ENCODE peak calls at places on chromosomes 11 and 22, in four cellular contexts. Z, C, D and M are unnamed samples.
A peak's percentile ranks its signal among the peaks of the same experiment; 100 is the strongest.

GRCh38 chr11:72037554-72038311 is 39.0 kb downstream of the IL18BP start:
- DNase-seq in Z (no peak), D (no peak), C (no peak), M (no peak)

GRCh38 chr11:66467034-66467659 is 442 bp downstream of the PELI3 start:
- DNase-seq in D (peak; percentile 65), Z (no peak), C (peak; percentile 15), M (no peak)

GRCh38 chr11:47264119-47264915 is 5.6 kb upstream of the MADD start:
- DNase-seq in D (no peak), C (peak; percentile 82), Z (no peak), M (no peak)

GRCh38 chr11:111946499-111946898 is 9.4 kb downstream of the DIXDC1 start:
- DNase-seq in Z (no peak), D (no peak), C (no peak), M (no peak)

GRCh38 chr11:29119691-29120328 is 897.0 kb downstream of the KCNA4 start:
- DNase-seq in C (peak; percentile 99), Z (no peak), D (no peak), M (no peak)

GRCh38 chr11:132976115-132976514 is 556.2 kb downstream of the OPCML start:
- DNase-seq in D (no peak), C (no peak), Z (no peak), M (no peak)

GRCh38 chr11:2690596-2691354 is 9.0 kb downstream of the KCNQ1OT1 start:
- DNase-seq in D (no peak), Z (no peak), C (no peak), M (peak; percentile 53)

GRCh38 chr11:130872961-130873360 is 43.3 kb downstream of the SNX19 start:
- DNase-seq in Z (no peak), D (peak; percentile 47), C (peak; percentile 87), M (no peak)

GRCh38 chr11:38089728-38090127 is 1491.7 kb upstream of the RAG2 start:
- DNase-seq in Z (no peak), C (no peak), D (no peak), M (no peak)

GRCh38 chr22:23218867-23219251 is 38.5 kb downstream of the BCR start:
- DNase-seq in C (peak; percentile 62), D (peak; percentile 22), Z (no peak), M (no peak)

GRCh38 chr11:113345978-113346377 is 31.6 kb downstream of the TTC12 start:
- DNase-seq in C (peak; percentile 73), D (no peak), Z (no peak), M (no peak)

GRCh38 chr11:71364806-71365205 is 83.4 kb downstream of the DHCR7 start:
- DNase-seq in C (no peak), D (no peak), Z (no peak), M (no peak)

GRCh38 chr22:26502688-26503561 is 9.3 kb downstream of the TFIP11 start:
- DNase-seq in C (peak; percentile 51), Z (no peak), D (peak; percentile 53), M (no peak)

DNA sequence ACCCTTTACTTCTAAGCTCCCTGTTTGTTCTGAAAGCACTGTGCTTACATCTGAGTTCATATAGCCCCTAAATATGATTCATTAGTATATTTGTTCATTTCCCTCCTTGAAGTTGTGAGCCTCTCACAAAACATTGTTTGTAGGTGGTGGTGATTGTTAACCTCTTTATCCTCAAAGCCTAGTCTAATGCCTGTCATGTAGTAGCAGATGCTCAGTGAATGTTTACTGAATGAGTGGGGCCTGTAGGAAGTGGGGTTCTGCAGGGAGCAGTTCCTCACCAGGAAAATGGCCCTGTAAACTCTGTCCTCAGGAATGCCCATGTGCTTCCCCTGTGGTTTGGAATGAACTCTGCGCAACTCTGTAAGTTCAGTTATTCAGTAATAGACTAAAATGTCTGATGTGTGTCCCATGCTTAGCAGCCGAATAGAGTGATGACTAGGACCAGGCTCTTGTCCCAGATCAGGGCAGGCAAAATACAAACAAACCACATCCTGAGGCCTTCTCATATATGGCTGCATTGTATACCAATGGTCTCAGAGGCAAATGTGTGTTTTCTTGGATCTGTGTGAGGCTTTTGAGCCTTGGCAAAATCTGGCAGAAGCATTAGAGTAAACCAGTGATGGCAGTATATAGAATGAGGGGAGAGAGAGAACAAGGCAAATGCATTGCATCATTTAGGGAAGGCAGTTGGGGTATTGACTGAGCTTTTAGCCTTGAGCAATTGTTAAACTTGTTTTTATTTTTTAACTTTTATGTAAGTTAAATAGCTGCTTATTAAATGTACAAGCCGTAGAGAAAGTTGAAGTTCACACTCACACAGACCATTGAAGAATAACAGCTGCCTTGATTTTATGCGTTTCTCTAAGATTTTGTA is 91.4 kb upstream of the BIRC3 start:
- DNase-seq in Z (no peak), D (no peak), C (peak; percentile 97), M (no peak)
- TF ChIP-seq POLR2A in Z (no peak), D (no peak), C (peak; percentile 50), M (no peak)

DNA sequence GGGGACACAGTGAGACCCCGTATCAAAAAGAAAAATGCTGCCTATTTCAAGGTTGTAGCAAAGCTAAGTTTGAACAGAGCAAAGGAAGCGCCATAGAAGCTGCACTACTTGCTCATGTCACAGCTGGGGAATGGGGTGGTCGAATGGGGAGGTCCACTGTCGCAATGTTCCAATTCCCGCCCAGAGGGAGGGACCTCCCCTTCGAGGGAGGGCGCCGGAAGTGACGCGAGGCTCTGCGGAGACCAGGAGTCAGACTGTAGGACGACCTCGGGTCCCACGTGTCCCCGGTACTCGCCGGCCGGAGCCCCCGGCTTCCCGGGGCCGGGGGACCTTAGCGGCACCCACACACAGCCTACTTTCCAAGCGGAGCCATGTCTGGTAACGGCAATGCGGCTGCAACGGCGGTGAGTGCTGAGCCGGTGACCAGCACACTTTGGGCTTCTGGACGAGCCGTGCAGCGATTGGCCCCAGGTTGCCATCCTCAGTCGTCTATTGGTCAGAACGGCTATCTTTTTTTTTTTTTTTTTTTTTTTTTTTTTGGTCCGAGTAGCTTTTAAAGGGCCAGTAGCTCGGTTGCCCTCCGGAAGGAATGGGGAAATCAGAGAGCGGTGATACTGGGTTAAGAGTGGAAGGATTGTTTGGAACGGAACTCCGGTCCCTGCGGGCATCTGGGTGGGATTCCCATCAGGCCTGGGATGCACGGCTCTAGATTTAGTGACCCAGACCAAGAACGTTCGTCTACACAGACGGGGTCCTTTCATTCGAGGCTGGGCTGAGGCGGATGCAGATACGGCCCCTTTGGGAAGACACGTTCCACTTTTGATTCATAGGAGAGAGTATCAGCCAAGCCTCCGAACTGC is at the start of gene HMBS:
- DNase-seq in C (peak; percentile 94), Z (peak; percentile 53), D (peak; percentile 93), M (peak; percentile 99)
- TF ChIP-seq POLR2A in C (peak; percentile 68), Z (peak; percentile 34), D (peak; percentile 69), M (no peak)

GRCh38 chr11:31369348-31370329 is at the start of the genes DCDC1 and DNAJC24:
- DNase-seq in C (peak; percentile 91), Z (peak; percentile 64), D (peak; percentile 93), M (peak; percentile 97)
- TF ChIP-seq POLR2A in C (peak; percentile 56), Z (no peak), D (peak; percentile 40), M (no peak)

DNA sequence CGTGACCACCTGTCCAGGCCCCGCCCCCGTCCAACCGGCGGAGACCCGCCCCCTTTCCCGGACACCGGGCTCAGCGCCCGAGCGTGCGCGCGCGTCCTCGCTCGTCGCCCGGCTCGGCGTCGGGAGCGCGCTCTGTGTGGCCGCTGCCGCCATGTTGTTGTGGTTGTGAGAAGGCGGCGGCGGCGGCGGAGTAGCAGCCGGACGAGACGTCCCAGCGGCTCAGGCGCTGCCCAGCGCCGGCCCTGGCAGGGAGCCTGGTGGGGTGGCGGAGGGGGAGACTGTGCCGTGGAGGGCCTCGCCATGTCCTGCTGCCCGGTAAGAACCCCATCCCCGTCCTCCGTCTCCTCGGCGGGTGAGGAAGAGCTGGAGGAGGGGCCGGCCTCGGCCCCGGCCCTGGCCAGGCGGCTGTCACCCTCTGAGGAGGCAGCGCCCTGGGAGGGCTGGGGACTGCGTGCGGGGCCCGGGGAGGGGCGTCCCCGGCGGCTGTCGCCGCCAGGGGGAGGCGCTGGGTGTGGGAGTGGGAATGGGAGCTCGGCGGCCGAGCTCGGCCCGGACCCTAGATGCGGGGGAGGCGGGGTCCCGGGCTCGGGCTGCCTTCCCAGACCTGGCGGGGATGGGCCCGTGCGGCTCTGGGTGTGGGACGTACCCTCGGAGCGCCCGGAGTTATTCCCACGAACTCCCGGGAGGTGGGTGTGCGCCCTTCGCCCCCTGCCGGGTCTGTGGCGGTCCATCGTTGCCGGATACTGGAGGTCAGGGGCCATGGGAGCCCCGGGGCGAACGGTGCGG is at the start of gene MTMR3:
- DNase-seq in D (peak; percentile 96), C (peak; percentile 84), Z (peak; percentile 36), M (peak; percentile 91)
- TF ChIP-seq POLR2A in D (peak; percentile 80), C (peak; percentile 60), Z (peak; percentile 58), M (peak; percentile 78)

GRCh38 chr11:60378359-60378758 is at the start of gene MS4A7:
- DNase-seq in Z (no peak), C (no peak), D (peak; percentile 47), M (no peak)
- TF ChIP-seq POLR2A in Z (peak; percentile 52), C (no peak), D (peak; percentile 55), M (no peak)

GRCh38 chr11:17672469-17672868 is 46.9 kb upstream of the MYOD1 start:
- DNase-seq in Z (no peak), D (no peak), C (no peak), M (no peak)
- TF ChIP-seq POLR2A in Z (no peak), D (no peak), C (no peak), M (no peak)

GRCh38 chr22:30306629-30307016 is 17.3 kb upstream of the CASTOR1 start:
- DNase-seq in C (no peak), D (no peak), Z (no peak), M (no peak)

GRCh38 chr22:30305906-30306628 is 16.8 kb upstream of the CASTOR1 start:
- DNase-seq in D (no peak), Z (no peak), C (no peak), M (no peak)

GRCh38 chr22:30304495-30305244 is 15.4 kb upstream of the CASTOR1 start:
- DNase-seq in Z (no peak), D (no peak), C (no peak), M (no peak)

GRCh38 chr22:30307026-30307574 is 17.8 kb upstream of the CASTOR1 start:
- DNase-seq in D (no peak), C (no peak), Z (no peak), M (no peak)

DNA sequence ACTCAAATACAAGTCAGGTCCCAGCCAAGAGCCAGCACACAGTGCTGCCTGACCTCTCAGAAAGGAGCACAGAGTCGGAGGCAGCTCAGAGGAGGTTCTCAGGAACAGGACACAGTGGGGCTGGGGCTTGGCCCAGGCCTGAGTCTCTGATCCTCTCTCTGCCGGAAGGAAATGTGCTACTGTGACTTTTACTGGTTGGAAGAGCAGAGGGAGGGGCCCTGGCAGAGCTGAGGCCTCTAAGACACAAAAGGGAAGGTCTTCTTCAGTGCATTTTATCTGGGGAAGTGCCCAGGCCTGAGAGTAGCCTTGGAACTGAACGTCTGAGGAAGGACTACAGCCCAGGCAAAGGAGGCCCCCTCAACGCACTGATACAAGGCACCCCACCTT is 16.2 kb upstream of the CASTOR1 start:
- DNase-seq in Z (no peak), C (no peak), D (peak; percentile 70), M (peak; percentile 92)
- TF ChIP-seq POLR2A in Z (peak; percentile 65), C (no peak), D (peak; percentile 60), M (no peak)

DNA sequence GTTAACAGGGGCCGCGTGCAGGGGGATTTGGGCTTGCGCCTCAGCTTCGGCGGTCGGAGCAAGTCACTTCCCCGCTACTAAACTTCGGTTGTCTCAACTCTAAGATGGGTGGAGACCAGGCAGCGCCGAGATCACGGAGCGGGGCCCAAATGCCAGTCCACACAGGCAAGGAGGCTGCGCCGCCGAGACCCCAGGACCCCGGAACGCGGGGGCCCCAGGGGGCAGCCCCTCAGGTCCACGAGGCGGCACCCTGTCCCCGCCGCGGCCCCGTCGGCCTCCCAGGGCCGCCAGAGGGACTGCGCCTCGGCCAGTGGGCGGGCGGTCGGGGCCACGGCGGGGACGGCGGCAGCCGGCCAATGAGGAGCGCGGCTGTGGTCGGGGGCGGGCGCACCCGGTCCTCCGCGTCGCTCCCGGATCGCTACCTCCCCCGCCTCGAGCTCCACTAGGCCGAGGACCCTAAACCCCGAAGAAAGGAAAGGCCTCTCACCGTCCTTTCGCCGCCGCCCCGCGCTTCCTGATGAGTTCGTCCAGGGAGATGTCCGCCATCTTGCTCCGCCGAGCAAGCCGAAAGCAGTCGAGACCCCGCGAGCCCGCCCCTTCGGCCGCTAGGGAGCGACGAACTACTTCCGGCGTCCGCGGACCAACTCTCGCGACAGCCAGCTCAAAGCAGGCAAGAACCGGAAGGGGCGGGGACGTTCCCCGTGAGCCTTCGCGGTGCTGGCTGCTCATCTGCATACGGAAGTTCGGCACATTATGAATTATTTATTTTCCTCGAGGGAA is at the start of gene POLDIP3:
- DNase-seq in Z (peak; percentile 95), C (peak; percentile 98), D (peak; percentile 100), M (peak; percentile 99)
- TF ChIP-seq POLR2A in Z (peak; percentile 88), C (no peak), D (peak; percentile 84), M (no peak)